ENCODE peak calls at places on chromosomes 13 and 19, in five cellular contexts. X is adrenal gland, C is fibroblast of lung, G is HTR-8/SVneo, M is foreskin fibroblast. O is an unnamed sample.

GRCh38 chr19:18306903-18307681 is 15.8 kb downstream of the LSM4 start:
- DNase-seq in C (no peak), M (no peak), X (no peak), G (no peak), O (no peak)

GRCh38 chr13:64723735-64724134 is 2506.4 kb downstream of the PCDH9 start:
- DNase-seq in G (peak), C (peak), M (peak), X (no peak), O (no peak)

GRCh38 chr13:100333141-100333540 is 244.2 kb downstream of the PCCA start:
- DNase-seq in M (no peak), G (no peak), C (no peak), X (no peak), O (no peak)

GRCh38 chr19:5624154-5624663 is 1.3 kb downstream of the SAFB start:
- DNase-seq in M (no peak), C (peak), X (peak), G (no peak), O (peak)

GRCh38 chr13:29508874-29509249 is 86.6 kb downstream of the SLC7A1 start:
- DNase-seq in C (no peak), M (no peak), G (no peak), X (no peak), O (no peak)

GRCh38 chr13:27588405-27588804 is 31.9 kb downstream of the LNX2 start:
- DNase-seq in M (no peak), X (no peak), C (no peak), G (no peak), O (no peak)

GRCh38 chr13:40758811-40759210 is 12.2 kb downstream of the MRPS31 start:
- DNase-seq in C (no peak), M (no peak), G (no peak), X (no peak), O (no peak)

GRCh38 chr13:100434010-100434763 is 154.4 kb downstream of the GGACT start:
- DNase-seq in M (peak), X (no peak), C (peak), G (peak), O (no peak)

GRCh38 chr19:52138614-52139290 is 986 bp downstream of the ZNF616 start:
- DNase-seq in G (no peak), M (no peak), C (peak), X (peak), O (peak)

GRCh38 chr19:14265285-14266036 is 59.5 kb upstream of the ADGRL1 start:
- DNase-seq in M (no peak), X (no peak), G (no peak), C (no peak), O (no peak)

GRCh38 chr19:418761-419632 is 10.1 kb upstream of the C2CD4C start:
- DNase-seq in G (no peak), C (no peak), M (no peak), X (no peak), O (no peak)

O was measured in testis.